ENCODE peak calls at places on chromosomes 5 and 9, in six cellular contexts. O is NCI-H2081; N is activated T-cell treated with anti-CD3 and anti-CD28 coated beads, Interleukin-2, amount 50 U/mL, for 48 hours; G is psoas muscle; J is KG1; V is COR-L47. Z is an unnamed sample.

GRCh38 chr9:109323771-109324170 is 2.9 kb upstream of the EPB41L4B start:
- DNase-seq in O (no peak), N (no peak), J (no peak), G (no peak), V (no peak), Z (no peak)

GRCh38 chr9:136327313-136327971 is at the start of gene GPSM1:
- DNase-seq in O (peak), G (peak), J (no peak), V (no peak), N (peak), Z (no peak)

GRCh38 chr9:31445357-31445756 is 939.1 kb upstream of the ACO1 start:
- DNase-seq in V (no peak), G (no peak), N (no peak), O (no peak), J (no peak), Z (no peak)

GRCh38 chr5:36422957-36423356 is 121.3 kb upstream of the RANBP3L start:
- DNase-seq in V (no peak), G (no peak), N (no peak), J (no peak), O (no peak), Z (no peak)

GRCh38 chr9:130741831-130742449 is 48.4 kb downstream of the EXOSC2 start:
- DNase-seq in N (peak), G (no peak), J (no peak), O (no peak), V (no peak), Z (no peak)

GRCh38 chr9:69643098-69643497 is 29.1 kb downstream of the APBA1 start:
- DNase-seq in V (no peak), G (no peak), N (no peak), O (no peak), J (no peak), Z (no peak)

GRCh38 chr5:68054625-68055024 is 160.9 kb upstream of the PIK3R1 start:
- DNase-seq in J (no peak), V (peak), G (no peak), N (no peak), O (peak), Z (no peak)

GRCh38 chr9:92917176-92917800 is 30.0 kb upstream of the FGD3 start:
- DNase-seq in O (no peak), G (no peak), N (no peak), J (no peak), V (no peak), Z (no peak)

GRCh38 chr5:81420039-81420667 is 26.2 kb upstream of the ACOT12 start:
- DNase-seq in V (no peak), G (no peak), N (no peak), O (no peak), J (peak), Z (peak)

GRCh38 chr5:10704949-10705621 is 55.9 kb downstream of the DAP start:
- DNase-seq in J (no peak), N (no peak), G (no peak), O (no peak), V (no peak), Z (no peak)

GRCh38 chr9:124660341-124660801 is 110.7 kb downstream of the NR6A1 start:
- DNase-seq in N (peak), O (peak), G (no peak), J (peak), V (peak), Z (peak)

GRCh38 chr5:111685969-111686368 is 71.0 kb downstream of the NREP start:
- DNase-seq in N (no peak), O (peak), J (no peak), G (no peak), V (peak), Z (no peak)

GRCh38 chr5:180920710-180921109 is 21.8 kb downstream of the BTNL8 start:
- DNase-seq in N (no peak), V (no peak), G (no peak), J (no peak), O (no peak), Z (no peak)